ENCODE peak calls at places on chromosomes 2 and 18, in five cellular contexts. A is Calu3, I is GOT3, K is ELR, N is heart left ventricle. S is an unnamed sample.

GRCh38 chr2:44582363-44583008 is 220.7 kb downstream of the CAMKMT start:
- DNase-seq in A (no peak), I (no peak), K (peak), N (no peak), S (no peak)

GRCh38 chr18:57544958-57545661 is 41.4 kb downstream of the FECH start:
- DNase-seq in A (no peak), I (no peak), K (no peak), N (no peak), S (peak)

GRCh38 chr18:57819671-57820460 is 16.8 kb upstream of the ATP8B1 start:
- DNase-seq in A (peak), I (no peak), K (peak), N (no peak), S (no peak)

GRCh38 chr2:237955640-237956401 is 11.0 kb upstream of the UBE2F start:
- DNase-seq in A (no peak), I (no peak), K (no peak), N (no peak), S (no peak)

GRCh38 chr2:218252509-218253247 is 8.1 kb upstream of the GPBAR1 start:
- DNase-seq in A (no peak), I (no peak), K (peak), N (no peak), S (no peak)

GRCh38 chr18:62554083-62554815 is 31.4 kb downstream of the ZCCHC2 start:
- DNase-seq in A (no peak), I (no peak), K (no peak), N (no peak), S (no peak)

GRCh38 chr2:85326946-85327756 is 638 bp downstream of the TGOLN2 start:
- DNase-seq in A (peak), I (no peak), K (peak), N (peak), S (peak)

GRCh38 chr2:238120463-238121298 is 17.8 kb upstream of the KLHL30 start:
- DNase-seq in A (no peak), I (no peak), K (peak), N (peak), S (no peak)

GRCh38 chr2:122927217-122927616 is 1097.9 kb upstream of the CNTNAP5 start:
- DNase-seq in A (no peak), I (no peak), K (no peak), N (no peak), S (no peak)

GRCh38 chr18:9380571-9381390 is 46.2 kb downstream of the TWSG1 start:
- DNase-seq in A (no peak), I (no peak), K (no peak), N (no peak), S (no peak)

GRCh38 chr2:148901142-148901541 is 26.1 kb downstream of the KIF5C start:
- DNase-seq in A (no peak), I (no peak), K (no peak), N (no peak), S (no peak)

GRCh38 chr18:24989760-24990547 is 362.0 kb downstream of the ZNF521 start:
- DNase-seq in A (no peak), I (no peak), K (no peak), N (no peak), S (no peak)

GRCh38 chr2:274503-274902 is 9.8 kb downstream of the ACP1 start:
- DNase-seq in A (peak), I (no peak), K (no peak), N (no peak), S (no peak)

GRCh38 chr18:45836242-45837215 is 11.1 kb downstream of the SIGLEC15 start:
- DNase-seq in A (no peak), I (no peak), K (no peak), N (peak), S (no peak)

GRCh38 chr2:127652786-127653357 is 6.9 kb downstream of the GPR17 start:
- DNase-seq in A (no peak), I (no peak), K (no peak), N (peak), S (no peak)

GRCh38 chr2:217160978-217161973 is 301.4 kb upstream of the TNP1 start:
- DNase-seq in A (no peak), I (no peak), K (peak), N (no peak), S (no peak)

GRCh38 chr18:77559274-77559910 is 309.7 kb downstream of the GALR1 start:
- DNase-seq in A (no peak), I (no peak), K (no peak), N (no peak), S (no peak)

GRCh38 chr2:17976871-17977746 is 98.6 kb downstream of the KCNS3 start:
- DNase-seq in A (no peak), I (no peak), K (peak), N (no peak), S (no peak)

GRCh38 chr2:157838442-157839161 is 37.5 kb downstream of the ACVR1 start:
- DNase-seq in A (peak), I (no peak), K (peak), N (peak), S (no peak)

GRCh38 chr2:109447811-109448210 is 166.0 kb downstream of the SEPTIN10 start:
- DNase-seq in A (no peak), I (no peak), K (no peak), N (peak), S (no peak)

GRCh38 chr2:9765611-9766531 is 77.4 kb upstream of the TAF1B start:
- DNase-seq in A (no peak), I (no peak), K (no peak), N (peak), S (no peak)

GRCh38 chr18:52588916-52589315 is 248.9 kb downstream of the DCC start:
- DNase-seq in A (no peak), I (no peak), K (no peak), N (no peak), S (no peak)

GRCh38 chr2:121128741-121129659 is 156.0 kb downstream of the TFCP2L1 start:
- DNase-seq in A (peak), I (no peak), K (peak), N (no peak), S (no peak)